ENCODE peak calls at places on chromosomes 5 and 9, in six cellular contexts. One of them, this sample, is unnamed.
A peak's percentile ranks its signal among the peaks of the same experiment; 100 is the strongest.

GRCh38 chr9:88173378-88173999 is 35.2 kb upstream of the SPATA31C2 start:
- DNase-seq in MCF 10A: peak; percentile 87
- DNase-seq in Daoy: peak; percentile 81
- DNase-seq in HL-60: peak; percentile 67
- DNase-seq in HCT116: peak; percentile 81
- DNase-seq in tibial artery: peak; percentile 45
- DNase-seq in this sample: peak; percentile 80

GRCh38 chr5:150613991-150614650 is 26.3 kb upstream of the SYNPO start:
- DNase-seq in HCT116: no peak
- DNase-seq in HL-60: no peak
- DNase-seq in tibial artery: no peak
- DNase-seq in Daoy: no peak
- DNase-seq in MCF 10A: no peak
- DNase-seq in this sample: no peak

GRCh38 chr9:113775714-113776113 is 100.4 kb upstream of the ZNF618 start:
- DNase-seq in MCF 10A: no peak
- DNase-seq in HCT116: no peak
- DNase-seq in Daoy: no peak
- DNase-seq in tibial artery: no peak
- DNase-seq in HL-60: no peak
- DNase-seq in this sample: no peak

GRCh38 chr5:60356716-60357115 is 343.2 kb downstream of the DEPDC1B start:
- DNase-seq in MCF 10A: no peak
- DNase-seq in HCT116: no peak
- DNase-seq in Daoy: no peak
- DNase-seq in tibial artery: no peak
- DNase-seq in HL-60: no peak
- DNase-seq in this sample: no peak

GRCh38 chr9:98771209-98771874 is 25.0 kb downstream of the ANKS6 start:
- DNase-seq in HL-60: no peak
- DNase-seq in Daoy: no peak
- DNase-seq in MCF 10A: no peak
- DNase-seq in tibial artery: no peak
- DNase-seq in HCT116: no peak
- DNase-seq in this sample: no peak

GRCh38 chr9:137191245-137191644 is 2.8 kb downstream of the SSNA1 start:
- DNase-seq in MCF 10A: no peak
- DNase-seq in HCT116: no peak
- DNase-seq in tibial artery: no peak
- DNase-seq in Daoy: no peak
- DNase-seq in HL-60: no peak
- DNase-seq in this sample: no peak

GRCh38 chr5:178589180-178590140 is 733 bp downstream of the COL23A1 start:
- DNase-seq in HCT116: no peak
- DNase-seq in tibial artery: no peak
- DNase-seq in Daoy: peak; percentile 75
- DNase-seq in MCF 10A: no peak
- DNase-seq in HL-60: peak; percentile 51
- DNase-seq in this sample: no peak

GRCh38 chr9:69443178-69443577 is 118.2 kb downstream of the ENTREP1 start:
- DNase-seq in HCT116: no peak
- DNase-seq in HL-60: no peak
- DNase-seq in tibial artery: no peak
- DNase-seq in MCF 10A: no peak
- DNase-seq in Daoy: no peak
- DNase-seq in this sample: no peak

GRCh38 chr5:164360589-164360988 is 855.2 kb downstream of the MAT2B start:
- DNase-seq in HL-60: no peak
- DNase-seq in tibial artery: no peak
- DNase-seq in HCT116: no peak
- DNase-seq in Daoy: no peak
- DNase-seq in MCF 10A: peak; percentile 24
- DNase-seq in this sample: no peak

GRCh38 chr5:111929892-111930291 is 172.9 kb upstream of the NREP start:
- DNase-seq in MCF 10A: peak; percentile 90
- DNase-seq in HCT116: no peak
- DNase-seq in HL-60: peak; percentile 15
- DNase-seq in tibial artery: peak; percentile 21
- DNase-seq in Daoy: peak; percentile 84
- DNase-seq in this sample: no peak

GRCh38 chr5:167861134-167861930 is 430.1 kb upstream of the WWC1 start:
- DNase-seq in MCF 10A: peak; percentile 66
- DNase-seq in tibial artery: no peak
- DNase-seq in HCT116: no peak
- DNase-seq in HL-60: no peak
- DNase-seq in Daoy: peak; percentile 21
- DNase-seq in this sample: no peak

GRCh38 chr5:137621861-137622823 is 113.7 kb downstream of the KLHL3 start:
- DNase-seq in MCF 10A: peak; percentile 94
- DNase-seq in HCT116: no peak
- DNase-seq in tibial artery: peak; percentile 63
- DNase-seq in HL-60: no peak
- DNase-seq in Daoy: peak; percentile 60
- DNase-seq in this sample: no peak

GRCh38 chr9:69697475-69697874 is 25.3 kb upstream of the APBA1 start:
- DNase-seq in MCF 10A: peak; percentile 6
- DNase-seq in Daoy: no peak
- DNase-seq in HCT116: no peak
- DNase-seq in HL-60: no peak
- DNase-seq in tibial artery: no peak
- DNase-seq in this sample: no peak

GRCh38 chr5:9461246-9461645 is 84.6 kb downstream of the SEMA5A start:
- DNase-seq in tibial artery: no peak
- DNase-seq in HCT116: no peak
- DNase-seq in Daoy: no peak
- DNase-seq in MCF 10A: no peak
- DNase-seq in HL-60: no peak
- DNase-seq in this sample: no peak

GRCh38 chr5:111997308-111998159 is 240.5 kb upstream of the NREP start:
- DNase-seq in tibial artery: no peak
- DNase-seq in MCF 10A: peak; percentile 92
- DNase-seq in HL-60: no peak
- DNase-seq in Daoy: peak; percentile 99
- DNase-seq in HCT116: peak; percentile 13
- DNase-seq in this sample: no peak

GRCh38 chr9:98045234-98046160 is 11.0 kb upstream of the NANS start:
- DNase-seq in HL-60: peak; percentile 88
- DNase-seq in HCT116: peak; percentile 87
- DNase-seq in MCF 10A: no peak
- DNase-seq in Daoy: no peak
- DNase-seq in tibial artery: no peak
- DNase-seq in this sample: peak; percentile 72

GRCh38 chr9:130945173-130945572 is 6.1 kb upstream of the FIBCD1 start:
- DNase-seq in MCF 10A: no peak
- DNase-seq in Daoy: no peak
- DNase-seq in tibial artery: no peak
- DNase-seq in HCT116: no peak
- DNase-seq in HL-60: no peak
- DNase-seq in this sample: no peak

GRCh38 chr9:118129541-118129940 is 425.3 kb downstream of the TLR4 start:
- DNase-seq in Daoy: no peak
- DNase-seq in MCF 10A: peak; percentile 57
- DNase-seq in tibial artery: no peak
- DNase-seq in HCT116: no peak
- DNase-seq in HL-60: no peak
- DNase-seq in this sample: no peak

GRCh38 chr5:57862471-57863282 is 380.1 kb upstream of the ACTBL2 start:
- DNase-seq in Daoy: peak; percentile 80
- DNase-seq in HL-60: no peak
- DNase-seq in HCT116: no peak
- DNase-seq in tibial artery: no peak
- DNase-seq in MCF 10A: peak; percentile 85
- DNase-seq in this sample: no peak

GRCh38 chr5:103057208-103058130 is 62.5 kb downstream of the GIN1 start:
- DNase-seq in MCF 10A: peak; percentile 46
- DNase-seq in tibial artery: no peak
- DNase-seq in HCT116: no peak
- DNase-seq in HL-60: no peak
- DNase-seq in Daoy: peak; percentile 60
- DNase-seq in this sample: no peak

GRCh38 chr5:139472410-139473030 is 1.7 kb downstream of the SMIM33 start:
- DNase-seq in HL-60: no peak
- DNase-seq in Daoy: no peak
- DNase-seq in HCT116: no peak
- DNase-seq in MCF 10A: no peak
- DNase-seq in tibial artery: no peak
- DNase-seq in this sample: no peak

GRCh38 chr9:34157308-34157707 is 21.5 kb upstream of the UBAP1 start:
- DNase-seq in tibial artery: no peak
- DNase-seq in HL-60: no peak
- DNase-seq in HCT116: no peak
- DNase-seq in Daoy: no peak
- DNase-seq in MCF 10A: no peak
- DNase-seq in this sample: no peak

GRCh38 chr9:72533322-72533721 is 11.9 kb downstream of the TMC1 start:
- DNase-seq in HL-60: no peak
- DNase-seq in tibial artery: no peak
- DNase-seq in Daoy: peak; percentile 46
- DNase-seq in MCF 10A: no peak
- DNase-seq in HCT116: no peak
- DNase-seq in this sample: no peak

GRCh38 chr9:79256691-79257213 is 315.0 kb upstream of the TLE4 start:
- DNase-seq in HL-60: no peak
- DNase-seq in HCT116: no peak
- DNase-seq in Daoy: peak; percentile 93
- DNase-seq in tibial artery: no peak
- DNase-seq in MCF 10A: no peak
- DNase-seq in this sample: no peak